ENCODE peak calls at places on chromosomes 4 and X, in four cellular contexts. V is mammary epithelial cell, F is sigmoid colon, M is aorta. Q is an unnamed sample. For H3K4me1, the result is how much of the 10 kb centered on the place peaks cover.

GRCh38 chrX:97685753-97686152 is 802.0 kb downstream of the RPA4 start:
- DNase-seq in F (no peak), M (no peak), V (peak), Q (peak)

GRCh38 chr4:74033721-74034120 is 4.8 kb downstream of the CXCL3 start:
- DNase-seq in V (peak), M (no peak), F (no peak), Q (no peak)

GRCh38 chr4:8362483-8362882 is 78.0 kb downstream of the ACOX3 start:
- DNase-seq in M (no peak), F (peak), V (peak), Q (no peak)

GRCh38 chr4:83503974-83504373 is 19.1 kb upstream of the ABRAXAS1 start:
- DNase-seq in M (no peak), V (no peak), F (no peak), Q (no peak)

GRCh38 chr4:140426610-140427103 is 791 bp downstream of the CLGN start:
- DNase-seq in F (no peak), V (no peak), M (no peak), Q (peak)

GRCh38 chr4:54099959-54100606 is at the start of gene GSX2:
- DNase-seq in V (peak), M (peak), F (no peak), Q (no peak)

GRCh38 chrX:70664726-70665125 is 220.1 kb downstream of the DLG3 start:
- DNase-seq in V (peak), F (no peak), M (no peak), Q (peak)

GRCh38 chr4:174933083-174933482 is 14.9 kb downstream of the ADAM29 start:
- DNase-seq in F (no peak), V (no peak), M (no peak), Q (no peak)

GRCh38 chr4:53194727-53195126 is 171.1 kb downstream of the SCFD2 start:
- DNase-seq in M (no peak), V (no peak), F (no peak), Q (no peak)

GRCh38 chrX:39730671-39731389 is 366.9 kb downstream of the BCOR start:
- DNase-seq in F (peak), V (peak), M (peak), Q (peak)

GRCh38 chr4:77073106-77073858 is 2.5 kb downstream of the CCNI start:
- DNase-seq in F (no peak), V (peak), M (no peak), Q (peak)

GRCh38 chrX:119755981-119756533 is 2.3 kb upstream of the SOWAHD start:
- DNase-seq in M (no peak), V (no peak), F (no peak), Q (no peak)

GRCh38 chr4:183763990-183764754 is 105.1 kb downstream of the TRAPPC11 start:
- DNase-seq in M (no peak), V (no peak), F (no peak), Q (no peak)

GRCh38 chr4:16082424-16083216 is 1.2 kb downstream of the PROM1 start:
- DNase-seq in M (peak), V (peak), F (no peak), Q (peak)

GRCh38 chr4:2252530-2252924 is 9.4 kb downstream of the MXD4 start:
- DNase-seq in F (no peak), V (no peak), M (peak), Q (no peak)

GRCh38 chrX:14616876-14617275 is 87.5 kb downstream of the GLRA2 start:
- DNase-seq in M (no peak), V (no peak), F (no peak), Q (no peak)

GRCh38 chr4:55033296-55033695 is 92.1 kb downstream of the KDR start:
- DNase-seq in V (no peak), F (no peak), M (no peak), Q (peak)

DNA sequence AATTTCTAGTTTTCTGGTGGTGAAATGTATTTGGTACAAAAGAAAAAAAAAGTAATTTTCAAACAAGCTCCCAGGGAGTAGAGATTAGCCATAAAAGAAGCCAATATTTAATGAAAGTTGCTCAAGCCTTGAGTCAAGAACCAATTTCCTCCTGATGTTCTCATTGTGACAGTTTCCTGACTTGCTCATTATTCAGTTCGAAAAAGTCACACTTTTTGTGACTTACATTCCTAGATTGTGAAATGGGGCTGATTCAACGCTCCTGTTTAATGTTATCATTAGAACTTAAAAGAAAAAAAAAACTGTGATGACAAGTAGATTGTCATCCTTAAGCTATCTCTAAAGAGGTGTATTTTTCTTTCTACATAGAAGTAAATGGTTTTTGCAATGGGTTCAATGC is 122.6 kb upstream of the BMPR1B start:
- DNase-seq in V (peak), M (no peak), F (no peak), Q (no peak)
- H3K4me1 ChIP-seq in V (under half), M (under half), F (under half), Q (under half)

GRCh38 chr4:94508841-94509240 is 57.1 kb downstream of the PDLIM5 start:
- DNase-seq in M (no peak), V (no peak), F (no peak), Q (no peak)

GRCh38 chr4:94507708-94508107 is 56.0 kb downstream of the PDLIM5 start:
- DNase-seq in V (peak), M (no peak), F (no peak), Q (no peak)

GRCh38 chr4:94508256-94508655 is 56.5 kb downstream of the PDLIM5 start:
- DNase-seq in M (no peak), F (no peak), V (no peak), Q (no peak)

GRCh38 chr4:94506822-94507221 is 55.1 kb downstream of the PDLIM5 start:
- DNase-seq in M (no peak), V (no peak), F (no peak), Q (no peak)

DNA sequence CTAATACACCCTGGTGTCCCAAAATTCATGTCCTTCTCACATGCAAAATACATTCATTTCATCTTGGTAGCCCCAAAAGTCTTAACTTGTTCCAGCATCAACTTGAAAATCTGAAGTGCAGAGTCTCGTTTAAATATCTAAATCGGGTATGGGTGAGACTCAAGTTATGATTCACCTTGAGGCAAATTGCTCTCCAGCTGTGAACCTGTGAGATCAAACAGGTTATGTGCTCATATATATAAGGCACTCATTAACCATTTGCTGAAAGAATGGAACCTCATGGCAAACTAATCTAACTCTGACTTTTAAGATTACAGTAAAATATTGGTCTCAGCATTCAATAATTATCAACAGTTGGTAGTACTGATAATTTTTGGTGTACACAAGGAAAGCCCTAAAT is 55.5 kb downstream of the PDLIM5 start:
- DNase-seq in M (no peak), V (peak), F (no peak), Q (no peak)
- H3K4me1 ChIP-seq in M (under half), V (under half), F (half or more), Q (under half)

DNA sequence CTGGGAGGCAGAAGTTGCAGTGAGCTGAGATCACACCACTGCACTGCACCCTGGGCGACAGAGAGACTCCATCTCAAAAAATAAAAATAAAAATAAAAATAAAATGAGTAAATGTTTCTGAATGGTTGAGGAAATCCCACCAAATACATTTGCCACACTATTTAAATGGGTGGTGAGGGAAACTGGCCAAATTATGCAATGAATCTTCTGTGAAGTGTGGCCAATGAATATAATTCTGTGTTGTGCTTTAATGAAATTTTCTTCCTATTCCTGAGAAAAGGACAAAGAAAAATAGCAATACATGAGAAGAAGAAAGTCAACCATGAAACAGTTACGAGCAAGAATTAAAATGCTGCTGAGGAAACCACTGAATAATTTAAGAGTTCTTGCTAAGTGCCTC is 69.9 kb downstream of the CAMK2D start:
- DNase-seq in V (no peak), F (no peak), M (no peak), Q (no peak)
- H3K4me1 ChIP-seq in V (under half), F (under half), M (under half), Q (under half)

DNA sequence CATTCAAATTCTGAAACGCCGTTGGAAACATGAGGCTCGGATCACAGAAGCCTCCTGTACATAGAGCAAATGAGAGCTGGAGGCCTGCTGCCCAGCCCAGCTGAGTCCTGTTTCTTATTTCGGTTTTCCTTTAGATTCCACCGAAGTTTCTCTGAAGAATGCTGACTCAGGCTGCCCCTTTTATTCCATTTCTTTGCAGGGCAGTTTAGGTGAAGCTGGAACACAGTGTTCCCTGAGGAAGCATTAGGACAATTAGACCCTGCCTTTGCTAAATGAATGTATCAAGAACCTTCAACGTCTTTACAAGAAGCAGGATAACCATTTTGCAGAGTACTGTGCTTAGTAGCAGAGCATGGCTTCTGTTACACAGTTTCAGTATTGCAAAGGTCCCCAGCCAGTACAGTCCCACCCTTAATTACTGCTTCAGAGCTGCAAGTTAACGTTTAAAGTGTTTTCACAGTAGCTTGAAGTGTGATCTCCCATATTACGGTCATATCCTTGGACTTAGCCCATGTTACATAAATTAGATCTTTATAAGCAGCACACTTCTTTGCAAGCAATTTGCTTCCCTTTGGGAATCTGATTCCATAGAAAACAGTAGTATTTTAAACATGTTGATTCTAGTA is 117.0 kb downstream of the TBL1X start:
- DNase-seq in F (no peak), M (no peak), V (no peak), Q (no peak)
- H3K4me1 ChIP-seq in F (under half), M (under half), V (under half), Q (under half)

GRCh38 chr4:87073187-87073569 is 138.4 kb downstream of the AFF1 start:
- DNase-seq in M (no peak), F (no peak), V (no peak), Q (peak)
- H3K4me1 ChIP-seq in M (under half), F (half or more), V (under half), Q (under half)

Q was measured in HAP-1.